ENCODE peak calls at places on chromosomes 13 and 19, in nine cellular contexts. D is CD4-positive, CD25-positive, alpha-beta regulatory T cell; M is activated effector memory CD4-positive, alpha-beta T cell treated with anti-CD3 and anti-CD28 coated beads, Interleukin-2, amount 50 U/mL, for 16 hours; H is skeletal muscle cell; P is hippocampal formation; R is iPS-NIHi11; T is Daoy; E is activated CD4-positive, alpha-beta T cell treated with anti-CD3 and anti-CD28 coated beads, Interleukin-2, amount 50 U/mL, for 1 hour; G is stimulated activated CD8-positive, alpha-beta memory T cell treated with anti-CD3 and anti-CD28 coated beads, Interleukin-15, amount 100 ng/mL, for 24 hours. Q is an unnamed sample.

GRCh38 chr13:51585234-51585672 is 991 bp downstream of the WDFY2 start:
- DNase-seq in D (peak; percentile 29), M (no peak), H (no peak), P (no peak), R (no peak), T (peak; percentile 5), E (no peak), G (no peak), Q (no peak)

GRCh38 chr13:79492313-79492798 is 11.4 kb downstream of the NDFIP2 start:
- DNase-seq in D (peak; percentile 53), M (no peak), H (no peak), P (no peak), R (no peak), T (no peak), E (peak; percentile 1), G (no peak), Q (no peak)

GRCh38 chr13:35484384-35484783 is 7.9 kb upstream of the MAB21L1 start:
- DNase-seq in D (no peak), M (no peak), H (no peak), P (no peak), R (no peak), T (no peak), E (no peak), G (no peak), Q (no peak)

GRCh38 chr13:29479716-29480492 is 115.6 kb downstream of the SLC7A1 start:
- DNase-seq in D (no peak), M (no peak), H (no peak), P (no peak), R (no peak), T (no peak), E (no peak), G (no peak), Q (no peak)

GRCh38 chr13:43356566-43356965 is 333.2 kb downstream of the DNAJC15 start:
- DNase-seq in D (no peak), M (no peak), H (peak; percentile 32), P (no peak), R (no peak), T (no peak), E (no peak), G (no peak), Q (no peak)

GRCh38 chr13:90246005-90246404 is 1101.5 kb upstream of the MIR17HG start:
- DNase-seq in D (no peak), M (no peak), H (no peak), P (no peak), R (no peak), T (no peak), E (no peak), G (no peak), Q (no peak)

GRCh38 chr13:44030615-44031014 is 150.9 kb downstream of the LACC1 start:
- DNase-seq in D (no peak), M (no peak), H (no peak), P (no peak), R (no peak), T (no peak), E (no peak), G (no peak), Q (no peak)

GRCh38 chr19:29909545-29909944 is 32.5 kb upstream of the URI1 start:
- DNase-seq in D (no peak), M (no peak), H (no peak), P (no peak), R (no peak), T (peak; percentile 33), E (no peak), G (no peak), Q (no peak)

GRCh38 chr19:2055871-2056809 is 5.1 kb upstream of the MKNK2 start:
- DNase-seq in D (peak; percentile 77), M (peak; percentile 75), H (no peak), P (no peak), R (no peak), T (peak; percentile 79), E (no peak), G (no peak), Q (no peak)

GRCh38 chr13:53100394-53101063 is 71.9 kb downstream of the OLFM4 start:
- DNase-seq in D (no peak), M (no peak), H (no peak), P (no peak), R (no peak), T (no peak), E (no peak), G (no peak), Q (no peak)

GRCh38 chr13:108120332-108120731 is 95.0 kb downstream of the LIG4 start:
- DNase-seq in D (no peak), M (no peak), H (no peak), P (peak; percentile 1), R (no peak), T (peak; percentile 63), E (no peak), G (no peak), Q (no peak)

GRCh38 chr19:10516671-10517286 is 468 bp downstream of the S1PR5 start:
- DNase-seq in D (no peak), M (no peak), H (no peak), P (no peak), R (peak; percentile 32), T (peak; percentile 45), E (no peak), G (no peak), Q (no peak)

GRCh38 chr13:65894049-65894448 is 1336.1 kb downstream of the PCDH9 start:
- DNase-seq in D (no peak), M (no peak), H (no peak), P (no peak), R (no peak), T (no peak), E (no peak), G (no peak), Q (no peak)

GRCh38 chr13:110913322-110913721 is 1.5 kb downstream of the ANKRD10 start:
- DNase-seq in D (peak; percentile 64), M (no peak), H (no peak), P (no peak), R (no peak), T (no peak), E (no peak), G (no peak), Q (no peak)

GRCh38 chr19:35124098-35125060 is 8.8 kb downstream of the FXYD3 start:
- DNase-seq in D (peak; percentile 86), M (peak; percentile 95), H (peak; percentile 71), P (peak; percentile 94), R (peak; percentile 92), T (peak; percentile 96), E (peak; percentile 85), G (peak; percentile 56), Q (peak; percentile 78)

GRCh38 chr13:79056706-79057105 is 349.3 kb downstream of the RBM26 start:
- DNase-seq in D (no peak), M (no peak), H (no peak), P (no peak), R (no peak), T (peak; percentile 3), E (no peak), G (no peak), Q (no peak)

GRCh38 chr13:98717256-98717655 is 35.2 kb downstream of the SLC15A1 start:
- DNase-seq in D (no peak), M (no peak), H (no peak), P (no peak), R (no peak), T (no peak), E (no peak), G (no peak), Q (no peak)

GRCh38 chr19:41265376-41266153 is 1.4 kb downstream of the HNRNPUL1 start:
- DNase-seq in D (no peak), M (peak; percentile 66), H (no peak), P (no peak), R (no peak), T (peak; percentile 28), E (peak; percentile 4), G (no peak), Q (no peak)